ENCODE peak calls at places on chromosomes 7 and 10, in eight cellular contexts. One of them, this sample, is unnamed.

GRCh38 chr7:2926898-2927405 is 82.8 kb upstream of the GNA12 start:
- DNase-seq in GM12864: no peak
- DNase-seq in coronary artery: peak
- DNase-seq in upper lobe of right lung: peak
- DNase-seq in prostate gland: no peak
- DNase-seq in AG09309: no peak
- DNase-seq in adrenal gland: no peak
- DNase-seq in heart right ventricle: no peak
- DNase-seq in this sample: no peak

GRCh38 chr7:16982640-16983103 is 100.9 kb upstream of the AGR3 start:
- DNase-seq in prostate gland: no peak
- DNase-seq in AG09309: no peak
- DNase-seq in adrenal gland: peak
- DNase-seq in upper lobe of right lung: no peak
- DNase-seq in coronary artery: no peak
- DNase-seq in heart right ventricle: no peak
- DNase-seq in GM12864: peak
- DNase-seq in this sample: peak

GRCh38 chr7:35248576-35249536 is 5.0 kb downstream of the TBX20 start:
- DNase-seq in coronary artery: no peak
- DNase-seq in adrenal gland: no peak
- DNase-seq in prostate gland: no peak
- DNase-seq in heart right ventricle: peak
- DNase-seq in AG09309: no peak
- DNase-seq in upper lobe of right lung: no peak
- DNase-seq in GM12864: no peak
- DNase-seq in this sample: no peak

GRCh38 chr7:91767820-91768219 is 112.7 kb downstream of the MTERF1 start:
- DNase-seq in GM12864: no peak
- DNase-seq in heart right ventricle: no peak
- DNase-seq in prostate gland: no peak
- DNase-seq in adrenal gland: no peak
- DNase-seq in AG09309: no peak
- DNase-seq in upper lobe of right lung: no peak
- DNase-seq in coronary artery: no peak
- DNase-seq in this sample: no peak

GRCh38 chr10:14340051-14340744 is 9.5 kb upstream of the FRMD4A start:
- DNase-seq in prostate gland: no peak
- DNase-seq in coronary artery: no peak
- DNase-seq in adrenal gland: no peak
- DNase-seq in GM12864: no peak
- DNase-seq in heart right ventricle: no peak
- DNase-seq in AG09309: no peak
- DNase-seq in upper lobe of right lung: no peak
- DNase-seq in this sample: no peak

GRCh38 chr10:43110318-43111071 is 27.8 kb upstream of the CSGALNACT2 start:
- DNase-seq in GM12864: no peak
- DNase-seq in adrenal gland: no peak
- DNase-seq in upper lobe of right lung: no peak
- DNase-seq in heart right ventricle: peak
- DNase-seq in coronary artery: no peak
- DNase-seq in AG09309: peak
- DNase-seq in prostate gland: no peak
- DNase-seq in this sample: no peak

GRCh38 chr7:103915958-103916357 is 73.5 kb downstream of the RELN start:
- DNase-seq in GM12864: no peak
- DNase-seq in upper lobe of right lung: no peak
- DNase-seq in coronary artery: no peak
- DNase-seq in prostate gland: no peak
- DNase-seq in AG09309: no peak
- DNase-seq in adrenal gland: no peak
- DNase-seq in heart right ventricle: no peak
- DNase-seq in this sample: no peak

GRCh38 chr10:34960983-34961382 is 129.2 kb downstream of the CUL2 start:
- DNase-seq in GM12864: no peak
- DNase-seq in adrenal gland: no peak
- DNase-seq in coronary artery: no peak
- DNase-seq in AG09309: no peak
- DNase-seq in prostate gland: no peak
- DNase-seq in upper lobe of right lung: no peak
- DNase-seq in heart right ventricle: peak
- DNase-seq in this sample: no peak

GRCh38 chr10:12401466-12401865 is 52.1 kb downstream of the CAMK1D start:
- DNase-seq in coronary artery: no peak
- DNase-seq in prostate gland: no peak
- DNase-seq in adrenal gland: no peak
- DNase-seq in upper lobe of right lung: no peak
- DNase-seq in AG09309: no peak
- DNase-seq in GM12864: no peak
- DNase-seq in heart right ventricle: no peak
- DNase-seq in this sample: peak

GRCh38 chr7:28853150-28853549 is 105.0 kb downstream of the TRIL start:
- DNase-seq in GM12864: no peak
- DNase-seq in adrenal gland: no peak
- DNase-seq in heart right ventricle: no peak
- DNase-seq in upper lobe of right lung: no peak
- DNase-seq in prostate gland: no peak
- DNase-seq in AG09309: no peak
- DNase-seq in coronary artery: no peak
- DNase-seq in this sample: no peak

GRCh38 chr10:90718185-90718584 is 139.7 kb downstream of the HTR7 start:
- DNase-seq in prostate gland: no peak
- DNase-seq in coronary artery: no peak
- DNase-seq in adrenal gland: no peak
- DNase-seq in heart right ventricle: no peak
- DNase-seq in GM12864: no peak
- DNase-seq in upper lobe of right lung: no peak
- DNase-seq in AG09309: no peak
- DNase-seq in this sample: no peak

GRCh38 chr7:47946581-47947354 is 1.5 kb downstream of the PKD1L1 start:
- DNase-seq in upper lobe of right lung: no peak
- DNase-seq in adrenal gland: no peak
- DNase-seq in heart right ventricle: no peak
- DNase-seq in GM12864: no peak
- DNase-seq in coronary artery: no peak
- DNase-seq in prostate gland: no peak
- DNase-seq in AG09309: no peak
- DNase-seq in this sample: no peak

GRCh38 chr7:155521007-155521742 is 25.2 kb downstream of the CNPY1 start:
- DNase-seq in adrenal gland: no peak
- DNase-seq in coronary artery: no peak
- DNase-seq in AG09309: no peak
- DNase-seq in heart right ventricle: no peak
- DNase-seq in prostate gland: no peak
- DNase-seq in upper lobe of right lung: no peak
- DNase-seq in GM12864: no peak
- DNase-seq in this sample: no peak

GRCh38 chr10:96556003-96556402 is 30.8 kb downstream of the TM9SF3 start:
- DNase-seq in coronary artery: no peak
- DNase-seq in prostate gland: no peak
- DNase-seq in adrenal gland: no peak
- DNase-seq in upper lobe of right lung: no peak
- DNase-seq in GM12864: no peak
- DNase-seq in heart right ventricle: no peak
- DNase-seq in AG09309: no peak
- DNase-seq in this sample: no peak

GRCh38 chr7:38727184-38727940 is 96.2 kb upstream of the AMPH start:
- DNase-seq in adrenal gland: no peak
- DNase-seq in heart right ventricle: no peak
- DNase-seq in GM12864: no peak
- DNase-seq in AG09309: no peak
- DNase-seq in prostate gland: no peak
- DNase-seq in upper lobe of right lung: no peak
- DNase-seq in coronary artery: no peak
- DNase-seq in this sample: no peak

GRCh38 chr10:131495892-131496291 is 184.4 kb upstream of the TCERG1L start:
- DNase-seq in AG09309: no peak
- DNase-seq in coronary artery: no peak
- DNase-seq in upper lobe of right lung: peak
- DNase-seq in prostate gland: no peak
- DNase-seq in GM12864: no peak
- DNase-seq in heart right ventricle: no peak
- DNase-seq in adrenal gland: no peak
- DNase-seq in this sample: no peak

GRCh38 chr10:69088801-69089501 is 1.0 kb downstream of the SRGN start:
- DNase-seq in AG09309: no peak
- DNase-seq in adrenal gland: no peak
- DNase-seq in GM12864: peak
- DNase-seq in prostate gland: no peak
- DNase-seq in upper lobe of right lung: no peak
- DNase-seq in coronary artery: no peak
- DNase-seq in heart right ventricle: no peak
- DNase-seq in this sample: peak

GRCh38 chr7:8290645-8291308 is 28.8 kb upstream of the ICA1 start:
- DNase-seq in upper lobe of right lung: no peak
- DNase-seq in AG09309: no peak
- DNase-seq in GM12864: no peak
- DNase-seq in heart right ventricle: no peak
- DNase-seq in adrenal gland: no peak
- DNase-seq in coronary artery: no peak
- DNase-seq in prostate gland: peak
- DNase-seq in this sample: no peak

GRCh38 chr7:5643280-5643679 is 138.2 kb downstream of the RNF216 start:
- DNase-seq in upper lobe of right lung: no peak
- DNase-seq in AG09309: no peak
- DNase-seq in GM12864: no peak
- DNase-seq in prostate gland: no peak
- DNase-seq in adrenal gland: peak
- DNase-seq in coronary artery: no peak
- DNase-seq in heart right ventricle: peak
- DNase-seq in this sample: no peak

GRCh38 chr10:71435571-71436267 is 39.0 kb downstream of the CDH23 start:
- DNase-seq in adrenal gland: peak
- DNase-seq in AG09309: no peak
- DNase-seq in prostate gland: no peak
- DNase-seq in coronary artery: peak
- DNase-seq in GM12864: no peak
- DNase-seq in heart right ventricle: peak
- DNase-seq in upper lobe of right lung: no peak
- DNase-seq in this sample: no peak

GRCh38 chr10:50025627-50026026 is 37.4 kb downstream of the AGAP6 start:
- DNase-seq in prostate gland: no peak
- DNase-seq in heart right ventricle: no peak
- DNase-seq in coronary artery: no peak
- DNase-seq in adrenal gland: no peak
- DNase-seq in AG09309: no peak
- DNase-seq in upper lobe of right lung: no peak
- DNase-seq in GM12864: no peak
- DNase-seq in this sample: no peak

GRCh38 chr10:47178537-47179290 is 121.3 kb upstream of the GDF10 start:
- DNase-seq in upper lobe of right lung: no peak
- DNase-seq in prostate gland: no peak
- DNase-seq in adrenal gland: no peak
- DNase-seq in coronary artery: no peak
- DNase-seq in heart right ventricle: no peak
- DNase-seq in GM12864: no peak
- DNase-seq in AG09309: no peak
- DNase-seq in this sample: no peak

GRCh38 chr7:78542551-78542950 is 744.0 kb downstream of the PHTF2 start:
- DNase-seq in AG09309: no peak
- DNase-seq in prostate gland: no peak
- DNase-seq in coronary artery: no peak
- DNase-seq in heart right ventricle: no peak
- DNase-seq in upper lobe of right lung: no peak
- DNase-seq in GM12864: no peak
- DNase-seq in adrenal gland: no peak
- DNase-seq in this sample: no peak

GRCh38 chr10:122461729-122462532 is 578 bp downstream of the HTRA1 start:
- DNase-seq in coronary artery: no peak
- DNase-seq in adrenal gland: peak
- DNase-seq in prostate gland: peak
- DNase-seq in AG09309: no peak
- DNase-seq in heart right ventricle: peak
- DNase-seq in GM12864: no peak
- DNase-seq in upper lobe of right lung: peak
- DNase-seq in this sample: no peak

DNA sequence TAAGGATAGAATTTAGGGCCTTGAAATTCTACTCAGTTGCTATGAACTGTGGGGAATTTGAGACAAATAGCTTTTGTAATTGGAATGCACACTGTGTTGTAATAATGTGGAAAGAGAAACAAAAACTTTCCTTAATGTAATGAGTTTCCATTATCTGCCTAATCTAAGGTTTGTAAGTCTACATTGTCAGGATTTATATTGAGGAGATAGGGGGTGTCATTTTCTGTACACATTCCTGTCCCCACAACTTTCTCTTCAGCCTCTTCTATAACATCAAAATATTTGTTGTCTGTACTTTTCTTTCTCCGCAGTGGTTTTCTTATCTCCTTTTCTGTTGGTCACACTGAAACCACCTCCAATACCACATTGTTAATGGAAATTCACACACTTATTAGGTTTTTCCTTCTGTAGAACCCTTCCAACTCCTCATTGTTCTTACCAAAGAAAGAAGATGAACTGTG is 41.5 kb downstream of the ARID5B start:
- DNase-seq in coronary artery: no peak
- DNase-seq in AG09309: peak
- DNase-seq in upper lobe of right lung: no peak
- DNase-seq in GM12864: no peak
- DNase-seq in prostate gland: no peak
- DNase-seq in adrenal gland: no peak
- DNase-seq in heart right ventricle: no peak
- DNase-seq in this sample: no peak
- H3K4me3 ChIP-seq in coronary artery: peak
- H3K4me3 ChIP-seq in AG09309: no peak
- H3K4me3 ChIP-seq in upper lobe of right lung: peak
- H3K4me3 ChIP-seq in GM12864: peak
- H3K4me3 ChIP-seq in prostate gland: no peak
- H3K4me3 ChIP-seq in adrenal gland: no peak
- H3K4me3 ChIP-seq in heart right ventricle: no peak
- H3K4me3 ChIP-seq in this sample: peak

GRCh38 chr10:101237080-101237817 is 8.0 kb upstream of the LBX1 start:
- DNase-seq in adrenal gland: no peak
- DNase-seq in upper lobe of right lung: no peak
- DNase-seq in heart right ventricle: no peak
- DNase-seq in prostate gland: no peak
- DNase-seq in coronary artery: no peak
- DNase-seq in AG09309: no peak
- DNase-seq in GM12864: no peak
- DNase-seq in this sample: no peak
- H3K4me3 ChIP-seq in adrenal gland: no peak
- H3K4me3 ChIP-seq in upper lobe of right lung: no peak
- H3K4me3 ChIP-seq in heart right ventricle: no peak
- H3K4me3 ChIP-seq in prostate gland: no peak
- H3K4me3 ChIP-seq in coronary artery: peak
- H3K4me3 ChIP-seq in AG09309: no peak
- H3K4me3 ChIP-seq in GM12864: no peak
- H3K4me3 ChIP-seq in this sample: no peak

GRCh38 chr10:124694467-124695195 is 49.5 kb downstream of the FAM53B start:
- DNase-seq in heart right ventricle: peak
- DNase-seq in adrenal gland: no peak
- DNase-seq in GM12864: no peak
- DNase-seq in upper lobe of right lung: no peak
- DNase-seq in coronary artery: no peak
- DNase-seq in AG09309: no peak
- DNase-seq in prostate gland: no peak
- DNase-seq in this sample: no peak
- H3K4me3 ChIP-seq in heart right ventricle: no peak
- H3K4me3 ChIP-seq in adrenal gland: no peak
- H3K4me3 ChIP-seq in GM12864: no peak
- H3K4me3 ChIP-seq in upper lobe of right lung: no peak
- H3K4me3 ChIP-seq in coronary artery: no peak
- H3K4me3 ChIP-seq in AG09309: no peak
- H3K4me3 ChIP-seq in prostate gland: no peak
- H3K4me3 ChIP-seq in this sample: no peak

GRCh38 chr7:139976055-139976837 is 86.5 kb downstream of the PARP12 start:
- DNase-seq in upper lobe of right lung: no peak
- DNase-seq in AG09309: no peak
- DNase-seq in GM12864: no peak
- DNase-seq in adrenal gland: no peak
- DNase-seq in heart right ventricle: no peak
- DNase-seq in coronary artery: peak
- DNase-seq in prostate gland: no peak
- DNase-seq in this sample: no peak
- H3K4me3 ChIP-seq in upper lobe of right lung: no peak
- H3K4me3 ChIP-seq in AG09309: no peak
- H3K4me3 ChIP-seq in GM12864: no peak
- H3K4me3 ChIP-seq in adrenal gland: no peak
- H3K4me3 ChIP-seq in heart right ventricle: no peak
- H3K4me3 ChIP-seq in coronary artery: no peak
- H3K4me3 ChIP-seq in prostate gland: no peak
- H3K4me3 ChIP-seq in this sample: no peak